ENCODE peak calls at places on chromosomes 7 and 10, in seven cellular contexts. E is transverse colon; H is ACHN; O is OCI-LY7; Q is mammary epithelial cell; S is NCI-H1105 treated with DMSO at 0.1 percent for 48 hours; Z is activated effector memory CD4-positive, alpha-beta T cell treated with Interleukin-2 at 50 U/mL for 16 hours. G is an unnamed sample.

GRCh38 chr7:73721237-73721848 is 1.9 kb upstream of the STX1A start:
- DNase-seq in E (peak; percentile 53), H (peak; percentile 42), O (no peak), Q (no peak), S (peak; percentile 61), Z (no peak), G (no peak)

GRCh38 chr7:22319424-22320403 is 37.2 kb downstream of the RAPGEF5 start:
- DNase-seq in E (no peak), H (no peak), O (no peak), Q (no peak), S (peak; percentile 82), Z (no peak), G (no peak)

GRCh38 chr7:73683916-73684693 is 708 bp downstream of the BUD23 start:
- DNase-seq in E (no peak), H (peak; percentile 26), O (no peak), Q (peak; percentile 5), S (peak; percentile 11), Z (no peak), G (no peak)

GRCh38 chr7:71442492-71443196 is 310.7 kb downstream of the GALNT17 start:
- DNase-seq in E (no peak), H (no peak), O (no peak), Q (no peak), S (no peak), Z (no peak), G (no peak)

GRCh38 chr7:70238171-70238575 is 639.9 kb downstream of the AUTS2 start:
- DNase-seq in E (no peak), H (no peak), O (peak; percentile 79), Q (no peak), S (no peak), Z (no peak), G (no peak)

GRCh38 chr7:131480384-131481315 is 75.8 kb downstream of the PODXL start:
- DNase-seq in E (no peak), H (peak; percentile 66), O (no peak), Q (no peak), S (no peak), Z (no peak), G (no peak)

GRCh38 chr7:87506243-87507180 is 31.0 kb upstream of the ABCB4 start:
- DNase-seq in E (no peak), H (peak; percentile 55), O (no peak), Q (peak; percentile 5), S (peak; percentile 25), Z (no peak), G (no peak)

GRCh38 chr10:86992929-86993328 is 24.6 kb downstream of the ADIRF start:
- DNase-seq in E (no peak), H (no peak), O (no peak), Q (no peak), S (no peak), Z (no peak), G (no peak)

GRCh38 chr7:75836798-75837197 is 23.2 kb upstream of the CCL24 start:
- DNase-seq in E (no peak), H (no peak), O (no peak), Q (no peak), S (no peak), Z (no peak), G (no peak)

GRCh38 chr10:114326794-114327193 is 77.5 kb downstream of the AFAP1L2 start:
- DNase-seq in E (no peak), H (peak; percentile 20), O (no peak), Q (no peak), S (no peak), Z (no peak), G (no peak)

GRCh38 chr10:84193846-84194423 is 402 bp upstream of the CDHR1 start:
- DNase-seq in E (peak; percentile 5), H (no peak), O (no peak), Q (no peak), S (no peak), Z (no peak), G (no peak)

GRCh38 chr7:822692-823276 is 9.5 kb upstream of the SUN1 start:
- DNase-seq in E (no peak), H (no peak), O (no peak), Q (no peak), S (no peak), Z (no peak), G (no peak)

GRCh38 chr10:89466599-89467035 is 52.2 kb downstream of the IFIT5 start:
- DNase-seq in E (no peak), H (peak; percentile 61), O (peak; percentile 13), Q (peak; percentile 80), S (no peak), Z (no peak), G (no peak)

GRCh38 chr10:88553116-88553752 is 29.9 kb downstream of the RNLS start:
- DNase-seq in E (peak; percentile 41), H (peak; percentile 69), O (peak; percentile 77), Q (peak; percentile 66), S (peak; percentile 41), Z (peak; percentile 4), G (no peak)

GRCh38 chr7:152411389-152411788 is 24.4 kb downstream of the KMT2C start:
- DNase-seq in E (no peak), H (peak; percentile 47), O (no peak), Q (no peak), S (no peak), Z (no peak), G (no peak)

GRCh38 chr10:18571076-18571475 is 80.3 kb downstream of the NSUN6 start:
- DNase-seq in E (no peak), H (no peak), O (no peak), Q (no peak), S (no peak), Z (no peak), G (no peak)

GRCh38 chr7:55464422-55464821 is 99.3 kb downstream of the LANCL2 start:
- DNase-seq in E (no peak), H (no peak), O (no peak), Q (no peak), S (no peak), Z (no peak), G (no peak)

GRCh38 chr7:96823274-96823673 is 113.6 kb upstream of the SEM1 start:
- DNase-seq in E (no peak), H (no peak), O (no peak), Q (peak; percentile 88), S (no peak), Z (no peak), G (no peak)

GRCh38 chr10:3097160-3097559 is 29.8 kb downstream of the PFKP start:
- DNase-seq in E (no peak), H (no peak), O (no peak), Q (no peak), S (no peak), Z (no peak), G (no peak)

GRCh38 chr7:148495614-148496013 is 95.0 kb upstream of the C7orf33 start:
- DNase-seq in E (no peak), H (no peak), O (no peak), Q (no peak), S (no peak), Z (no peak), G (no peak)

GRCh38 chr7:133583545-133584171 is 330.8 kb downstream of the EXOC4 start:
- DNase-seq in E (no peak), H (no peak), O (no peak), Q (no peak), S (no peak), Z (no peak), G (no peak)

GRCh38 chr10:132110713-132111112 is 45.0 kb downstream of the JAKMIP3 start:
- DNase-seq in E (no peak), H (no peak), O (no peak), Q (no peak), S (no peak), Z (no peak), G (peak; percentile 43)

GRCh38 chr10:129372168-129372567 is 94.9 kb upstream of the MGMT start:
- DNase-seq in E (no peak), H (no peak), O (no peak), Q (no peak), S (no peak), Z (no peak), G (peak; percentile 33)

GRCh38 chr10:8174762-8175161 is 120.3 kb downstream of the GATA3 start:
- DNase-seq in E (no peak), H (no peak), O (no peak), Q (no peak), S (peak; percentile 24), Z (no peak), G (no peak)

GRCh38 chr10:103703941-103704919 is 151.1 kb downstream of the SH3PXD2A start:
- DNase-seq in E (no peak), H (no peak), O (no peak), Q (no peak), S (peak; percentile 30), Z (no peak), G (no peak)

GRCh38 chr10:125661942-125662515 is 20.9 kb downstream of the TEX36 start:
- DNase-seq in E (no peak), H (no peak), O (no peak), Q (peak; percentile 85), S (no peak), Z (no peak), G (no peak)

GRCh38 chr7:105521027-105521730 is 892 bp downstream of the PUS7 start:
- DNase-seq in E (peak; percentile 61), H (peak; percentile 68), O (peak; percentile 51), Q (peak; percentile 56), S (peak; percentile 68), Z (peak; percentile 16), G (peak; percentile 88)

GRCh38 chr7:136114966-136115762 is 138.0 kb upstream of the MTPN start:
- DNase-seq in E (peak; percentile 28), H (peak; percentile 68), O (peak; percentile 74), Q (peak; percentile 24), S (peak; percentile 24), Z (peak; percentile 12), G (no peak)

GRCh38 chr10:92419740-92420553 is 129.0 kb downstream of the MARCHF5 start:
- DNase-seq in E (peak; percentile 37), H (no peak), O (no peak), Q (no peak), S (no peak), Z (no peak), G (no peak)

G was measured in coronary artery.